ENCODE peak calls at places on chromosomes 3 and 15, in six cellular contexts. X is tibial nerve, Q is heart right ventricle, U is epithelial cell of esophagus, I is fibroblast of mammary gland, D is AG10803. M is an unnamed sample.

GRCh38 chr3:49316696-49317457 is 23.0 kb downstream of the USP4 start:
- DNase-seq in Q (peak), X (no peak), D (no peak), U (no peak), I (no peak), M (no peak)

GRCh38 chr3:172607305-172608121 is 84.3 kb upstream of the TNFSF10 start:
- DNase-seq in D (peak), X (no peak), I (peak), U (peak), Q (no peak), M (peak)

GRCh38 chr3:160755776-160756304 is at the start of gene PPM1L:
- DNase-seq in I (peak), D (peak), U (peak), Q (peak), X (peak), M (peak)

GRCh38 chr3:45035441-45036301 is 9.6 kb downstream of the CLEC3B start:
- DNase-seq in D (no peak), U (peak), X (no peak), Q (peak), I (peak), M (no peak)

GRCh38 chr3:122025296-122025695 is 3.2 kb upstream of the ILDR1 start:
- DNase-seq in U (no peak), X (no peak), Q (no peak), D (no peak), I (no peak), M (no peak)

GRCh38 chr3:100635273-100635701 is 25.9 kb downstream of the ADGRG7 start:
- DNase-seq in D (no peak), I (no peak), Q (no peak), X (no peak), U (no peak), M (no peak)

GRCh38 chr3:42273351-42273750 is 7.4 kb upstream of the CCK start:
- DNase-seq in U (no peak), I (no peak), D (no peak), Q (no peak), X (no peak), M (no peak)

GRCh38 chr3:174016186-174016585 is 618.6 kb downstream of the NLGN1 start:
- DNase-seq in Q (no peak), X (no peak), D (peak), I (peak), U (peak), M (peak)

GRCh38 chr3:5078151-5078550 is 43.9 kb upstream of the ARL8B start:
- DNase-seq in U (peak), X (no peak), Q (no peak), D (no peak), I (peak), M (peak)

GRCh38 chr15:63111481-63111880 is 10.2 kb upstream of the LACTB start:
- DNase-seq in Q (no peak), I (no peak), D (no peak), X (no peak), U (no peak), M (no peak)

GRCh38 chr3:182183716-182184430 is 472.1 kb downstream of the SOX2 start:
- DNase-seq in D (no peak), U (peak), Q (no peak), X (no peak), I (no peak), M (no peak)

GRCh38 chr15:56767315-56767714 is 34.0 kb upstream of the ZNF280D start:
- DNase-seq in X (no peak), Q (no peak), I (peak), D (no peak), U (peak), M (peak)

DNA sequence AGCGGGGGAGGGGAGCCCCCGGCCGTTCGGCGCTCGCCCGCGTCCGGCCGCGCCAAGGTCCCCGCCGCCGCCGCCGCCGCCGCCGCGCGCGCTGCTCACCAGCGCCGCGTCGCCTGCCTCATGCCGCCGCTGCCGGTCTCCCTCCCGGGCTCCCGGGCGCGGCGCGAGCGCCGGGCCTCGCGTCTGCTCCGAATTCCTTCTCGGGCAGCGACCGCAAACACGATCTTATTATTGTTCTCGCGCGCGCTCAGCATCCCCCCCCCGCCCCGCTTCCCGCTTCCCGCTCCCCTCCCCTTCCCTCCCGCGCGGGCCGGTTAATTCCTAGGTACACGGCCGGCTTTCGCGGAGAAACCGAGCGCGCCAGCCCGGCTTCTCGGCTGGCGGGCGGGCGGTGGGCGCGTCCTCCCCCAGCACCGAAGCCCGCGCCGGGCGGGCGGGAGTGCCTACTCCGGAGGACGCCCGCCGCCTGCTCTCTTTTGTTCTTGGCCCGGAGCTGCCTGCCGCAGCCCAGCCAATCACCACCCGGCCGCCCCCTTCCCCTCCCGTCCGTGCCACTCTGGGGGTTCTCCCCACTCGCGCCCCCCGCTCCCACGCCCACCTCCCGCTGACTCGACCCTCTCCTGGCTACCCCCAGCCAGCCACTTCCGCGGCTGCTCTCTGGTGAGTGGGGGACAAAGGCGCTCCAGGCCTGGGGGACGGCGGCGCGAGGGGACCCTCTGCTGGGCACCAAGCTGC is at the start of gene HDGFL3:
- DNase-seq in D (peak), I (peak), X (peak), U (peak), Q (peak), M (peak)
- TF ChIP-seq CTCF in D (no peak), I (no peak), X (no peak), U (no peak), Q (no peak), M (no peak)

GRCh38 chr15:91472316-91472756 is 372.3 kb downstream of the SV2B start:
- DNase-seq in Q (no peak), X (no peak), I (no peak), D (no peak), U (no peak), M (no peak)
- H3K4me3 ChIP-seq in Q (no peak), X (no peak), I (no peak), D (no peak), U (no peak), M (no peak)

GRCh38 chr15:85764649-85765277 is 30.0 kb downstream of the KLHL25 start:
- DNase-seq in D (peak), X (no peak), U (peak), I (peak), Q (no peak), M (peak)
- TF ChIP-seq CTCF in D (no peak), X (no peak), U (no peak), I (no peak), Q (no peak), M (no peak)

DNA sequence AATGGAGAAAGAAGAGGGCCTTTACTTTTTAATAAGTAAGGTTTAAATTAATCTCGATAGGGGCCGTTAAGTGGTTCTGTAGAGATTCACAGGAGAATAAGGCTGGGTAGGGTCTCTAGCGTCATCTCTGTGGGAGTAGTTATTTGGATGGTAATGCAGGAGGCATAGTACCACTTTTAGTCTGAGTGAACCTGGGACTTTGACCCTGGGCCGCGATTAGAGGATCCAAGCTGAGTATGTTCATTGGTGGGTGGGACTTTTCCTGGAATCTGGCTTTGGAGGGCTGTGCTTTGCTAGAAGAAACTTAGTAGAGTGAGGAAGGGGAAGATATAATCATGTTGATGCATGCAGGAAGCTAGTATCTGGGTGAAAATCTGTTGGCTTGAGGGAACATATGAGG is 4.0 kb downstream of the LPP start:
- DNase-seq in X (no peak), U (no peak), D (no peak), I (no peak), Q (no peak), M (no peak)
- H3K4me3 ChIP-seq in X (no peak), U (no peak), D (no peak), I (no peak), Q (no peak), M (no peak)

GRCh38 chr15:32652178-32652577 is 10.7 kb downstream of the SCG5 start:
- DNase-seq in Q (no peak), U (peak), I (no peak), D (no peak), X (no peak), M (no peak)

GRCh38 chr15:32651229-32651837 is 9.8 kb downstream of the SCG5 start:
- DNase-seq in Q (no peak), D (peak), X (no peak), I (peak), U (peak), M (peak)

GRCh38 chr15:32643907-32644445 is 2.5 kb downstream of the SCG5 start:
- DNase-seq in U (peak), Q (no peak), D (peak), X (no peak), I (no peak), M (no peak)

GRCh38 chr15:32646304-32646703 is 4.8 kb downstream of the SCG5 start:
- DNase-seq in Q (no peak), X (no peak), I (no peak), D (no peak), U (no peak), M (no peak)

DNA sequence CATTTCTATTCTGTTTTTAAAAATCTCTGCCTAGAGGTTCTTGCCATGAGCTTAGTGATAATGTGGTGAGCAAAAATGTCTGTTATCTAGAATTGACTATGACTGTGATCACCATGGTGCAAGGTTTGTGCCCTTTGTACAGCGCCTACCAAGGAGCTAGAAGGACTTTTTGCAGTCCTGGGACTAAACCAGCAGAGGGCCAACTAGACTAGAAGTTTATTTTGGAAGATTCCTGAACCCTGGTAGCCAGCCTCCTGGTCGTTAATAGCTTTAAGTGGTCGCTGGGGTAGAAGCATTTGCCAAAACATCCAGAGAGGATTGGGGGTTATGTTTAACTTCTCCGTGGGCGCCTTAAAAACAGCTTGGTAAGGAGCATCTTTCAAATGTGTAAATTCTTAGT is 7.8 kb downstream of the SCG5 start:
- DNase-seq in I (peak), X (no peak), Q (no peak), D (peak), U (peak), M (peak)
- TF ChIP-seq CTCF in I (peak), X (no peak), Q (no peak), D (peak), U (peak), M (peak)

GRCh38 chr15:51162865-51163762 is 68.4 kb upstream of the TNFAIP8L3 start:
- DNase-seq in I (peak), X (peak), D (peak), Q (peak), U (peak), M (peak)
- H3K4me3 ChIP-seq in I (no peak), X (no peak), D (peak), Q (no peak), U (no peak), M (peak)